ENCODE peak calls at places on chromosome 10, in eight cellular contexts. U is hepatocyte, B is MM.1S, Q is OCI-LY7, J is HCT116, L is PC-9, F is PC-3, X is SK-N-SH. Z is an unnamed sample.

GRCh38 chr10:117074621-117075020 is 63.4 kb downstream of the VAX1 start:
- DNase-seq in L (no peak), B (no peak), X (no peak), U (peak; percentile 42), Q (no peak), F (peak; percentile 48), J (peak; percentile 52), Z (peak; percentile 51)

GRCh38 chr10:70558871-70559810 is 43.4 kb downstream of the PRF1 start:
- DNase-seq in F (peak; percentile 91), B (no peak), U (peak; percentile 75), Q (peak; percentile 72), J (peak; percentile 65), L (peak; percentile 53), X (peak; percentile 75), Z (peak; percentile 75)

GRCh38 chr10:43237128-43237527 is 29.7 kb downstream of the RASGEF1A start:
- DNase-seq in U (no peak), J (no peak), Q (no peak), F (no peak), L (no peak), X (no peak), B (no peak), Z (no peak)

GRCh38 chr10:106819490-106819889 is 345.0 kb downstream of the SORCS1 start:
- DNase-seq in L (no peak), X (no peak), J (no peak), B (no peak), Q (no peak), U (no peak), F (no peak), Z (no peak)

GRCh38 chr10:58189269-58189668 is 78.4 kb downstream of the IPMK start:
- DNase-seq in X (no peak), F (peak; percentile 56), Q (no peak), J (no peak), L (peak; percentile 45), B (no peak), U (peak; percentile 8), Z (no peak)

GRCh38 chr10:128468462-128468861 is 342.2 kb upstream of the MKI67 start:
- DNase-seq in J (no peak), Q (no peak), L (no peak), F (no peak), X (no peak), B (no peak), U (no peak), Z (no peak)

GRCh38 chr10:60572511-60573194 is 183.0 kb upstream of the ANK3 start:
- DNase-seq in X (peak; percentile 46), B (peak; percentile 15), J (no peak), U (peak; percentile 66), L (no peak), F (peak; percentile 95), Q (no peak), Z (peak; percentile 74)

GRCh38 chr10:43043342-43043772 is 33.5 kb upstream of the RET start:
- DNase-seq in U (no peak), J (no peak), L (no peak), Q (no peak), F (no peak), B (no peak), X (peak; percentile 35), Z (no peak)

GRCh38 chr10:60444494-60445064 is 54.9 kb upstream of the ANK3 start:
- DNase-seq in F (peak; percentile 90), X (no peak), Q (no peak), L (no peak), J (peak; percentile 18), B (peak; percentile 31), U (no peak), Z (peak; percentile 53)

GRCh38 chr10:102815790-102816549 is 21.2 kb downstream of the CYP17A1 start:
- DNase-seq in L (no peak), U (no peak), J (no peak), B (no peak), F (no peak), Q (peak; percentile 54), X (no peak), Z (peak; percentile 48)

GRCh38 chr10:97076781-97077180 is 109.0 kb downstream of the SLIT1 start:
- DNase-seq in U (no peak), F (no peak), X (no peak), B (no peak), L (no peak), J (no peak), Q (no peak), Z (no peak)

GRCh38 chr10:116055252-116055918 is 217.6 kb downstream of the GFRA1 start:
- DNase-seq in F (no peak), L (no peak), B (no peak), U (no peak), Q (no peak), J (no peak), X (no peak), Z (peak; percentile 21)

GRCh38 chr10:23096814-23097549 is 1.6 kb downstream of the MSRB2 start:
- DNase-seq in B (no peak), J (no peak), U (peak; percentile 38), L (no peak), Q (no peak), X (peak; percentile 43), F (peak; percentile 17), Z (no peak)

GRCh38 chr10:97724341-97724941 is 10.9 kb downstream of the MARVELD1 start:
- DNase-seq in F (no peak), B (no peak), X (no peak), J (no peak), L (no peak), Q (no peak), U (peak; percentile 41), Z (no peak)

GRCh38 chr10:7988985-7989384 is 65.5 kb upstream of the GATA3 start:
- DNase-seq in J (no peak), U (no peak), F (no peak), X (no peak), B (no peak), L (no peak), Q (peak; percentile 22), Z (peak; percentile 14)

GRCh38 chr10:77637986-77638765 is 568 bp upstream of the KCNMA1 start:
- DNase-seq in F (peak; percentile 78), U (peak; percentile 67), L (no peak), Q (no peak), J (no peak), B (no peak), X (peak; percentile 86), Z (peak; percentile 77)

GRCh38 chr10:132482090-132482489 is 55.5 kb upstream of the INPP5A start:
- DNase-seq in X (no peak), Q (no peak), L (no peak), F (peak; percentile 32), U (peak; percentile 77), J (no peak), B (no peak), Z (no peak)

GRCh38 chr10:86872757-86873156 is 84.7 kb downstream of the MMRN2 start:
- DNase-seq in Q (no peak), F (no peak), B (no peak), U (no peak), X (no peak), L (no peak), J (no peak), Z (peak; percentile 50)

GRCh38 chr10:92240289-92241157 is 50.4 kb downstream of the CPEB3 start:
- DNase-seq in Q (peak; percentile 79), L (peak; percentile 21), B (peak; percentile 85), J (no peak), U (peak; percentile 78), F (peak; percentile 59), X (peak; percentile 76), Z (peak; percentile 81)

GRCh38 chr10:31322647-31323046 is 3.6 kb downstream of the ZEB1 start:
- DNase-seq in J (no peak), U (no peak), B (peak; percentile 19), F (no peak), L (no peak), Q (peak; percentile 17), X (peak; percentile 32), Z (no peak)
- TF ChIP-seq CTCF in J (no peak), U (peak; percentile 26), B (peak; percentile 29), F (peak; percentile 41), L (no peak), Q (peak; percentile 71), X (peak; percentile 49), Z (no peak)

GRCh38 chr10:11148638-11149037 is 131.0 kb downstream of the CELF2 start:
- DNase-seq in Q (no peak), U (no peak), F (no peak), B (no peak), X (no peak), L (no peak), J (no peak), Z (no peak)
- H3K27ac ChIP-seq in Q (no peak overlapping the region), U (no peak overlapping the region), F (no peak overlapping the region), B (no peak overlapping the region), X (no peak overlapping the region), L (no peak overlapping the region), J (no peak overlapping the region), Z (no peak overlapping the region)

GRCh38 chr10:80161321-80162084 is 29.0 kb downstream of the PLAC9 start:
- DNase-seq in U (no peak), L (no peak), B (peak; percentile 15), X (peak; percentile 50), Q (peak; percentile 39), J (no peak), F (peak; percentile 76), Z (peak; percentile 79)

GRCh38 chr10:80158598-80159127 is 26.1 kb downstream of the PLAC9 start:
- DNase-seq in X (peak; percentile 62), Q (no peak), B (no peak), F (peak; percentile 100), L (peak; percentile 81), J (peak; percentile 82), U (peak; percentile 89), Z (no peak)

GRCh38 chr10:80158126-80158525 is 25.6 kb downstream of the PLAC9 start:
- DNase-seq in X (no peak), U (no peak), B (no peak), J (no peak), F (no peak), L (no peak), Q (no peak), Z (no peak)

GRCh38 chr10:80159166-80159888 is 26.8 kb downstream of the PLAC9 start:
- DNase-seq in Q (no peak), L (no peak), B (no peak), J (no peak), U (no peak), F (peak; percentile 28), X (no peak), Z (no peak)

GRCh38 chr10:80160361-80161128 is 28.0 kb downstream of the PLAC9 start:
- DNase-seq in F (no peak), X (no peak), L (no peak), J (no peak), U (no peak), B (no peak), Q (no peak), Z (no peak)
- H3K9me2 ChIP-seq in F (no peaks in the 10 kb centered on the region), X (no peaks in the 10 kb centered on the region), L (no peaks in the 10 kb centered on the region), J (no peaks in the 10 kb centered on the region), U (no peaks in the 10 kb centered on the region), B (no peaks in the 10 kb centered on the region), Q (no peaks in the 10 kb centered on the region), Z (no peaks in the 10 kb centered on the region)

DNA sequence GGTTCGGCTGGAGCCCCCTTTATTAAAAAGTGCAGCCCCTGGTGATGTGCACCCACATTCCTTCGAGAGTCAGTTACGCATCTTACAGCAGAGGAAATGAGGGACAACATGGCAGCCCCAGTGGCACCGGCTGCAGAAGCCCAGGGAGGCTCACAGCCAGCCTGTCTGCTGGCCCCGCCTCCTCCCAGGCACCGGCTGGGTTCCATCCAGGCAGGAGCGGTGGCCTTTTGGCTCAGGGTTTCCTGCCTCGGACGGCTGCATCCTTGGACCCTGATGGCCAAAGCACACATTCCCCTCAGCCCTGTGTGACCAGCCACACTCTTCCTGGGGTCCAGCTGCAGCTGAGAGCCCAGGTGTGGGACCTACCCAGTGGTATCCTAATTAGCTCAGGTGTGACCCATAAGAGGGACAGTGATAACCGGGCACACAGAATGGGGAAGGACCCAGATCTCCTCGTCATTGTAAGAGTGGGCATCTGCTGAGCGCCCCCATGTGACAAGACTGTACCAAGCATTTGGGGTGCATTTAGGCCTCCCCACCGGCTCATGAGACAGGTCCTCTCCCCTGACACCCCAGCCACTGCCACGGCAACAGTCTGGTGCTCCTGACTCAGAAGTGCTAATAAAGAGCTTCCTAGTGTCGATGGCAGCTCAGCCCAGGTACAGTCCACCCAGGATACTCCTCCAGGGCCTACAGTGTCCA is 63.3 kb upstream of the CHST15 start:
- DNase-seq in X (no peak), Q (peak; percentile 29), L (no peak), J (no peak), F (no peak), U (no peak), B (no peak), Z (peak; percentile 28)
- TF ChIP-seq CTCF in X (no peak), Q (peak; percentile 52), L (no peak), J (no peak), F (no peak), U (no peak), B (no peak), Z (peak; percentile 65)